ENCODE peak calls at places on chromosomes 1 and 21, in ten cellular contexts. One of them, this sample, is unnamed.

GRCh38 chr1:183942933-183943693 is 94.4 kb downstream of the COLGALT2 start:
- DNase-seq in ascending aorta: no peak
- DNase-seq in GM04504: peak; percentile 60
- DNase-seq in AML-193: no peak
- DNase-seq in Calu3: peak; percentile 41
- DNase-seq in posterior cingulate gyrus: no peak
- DNase-seq in KG1: no peak
- DNase-seq in AG08396: peak; percentile 64
- DNase-seq in choroid plexus epithelial cell: peak; percentile 100
- DNase-seq in neural progenitor cell: peak; percentile 84
- DNase-seq in this sample: no peak

GRCh38 chr1:182041615-182042014 is 19.9 kb downstream of the ZNF648 start:
- DNase-seq in ascending aorta: no peak
- DNase-seq in GM04504: no peak
- DNase-seq in AML-193: peak; percentile 13
- DNase-seq in Calu3: no peak
- DNase-seq in posterior cingulate gyrus: no peak
- DNase-seq in KG1: no peak
- DNase-seq in AG08396: no peak
- DNase-seq in choroid plexus epithelial cell: no peak
- DNase-seq in neural progenitor cell: no peak
- DNase-seq in this sample: no peak

GRCh38 chr21:45150630-45151265 is 76.4 kb downstream of the ADARB1 start:
- DNase-seq in ascending aorta: peak; percentile 57
- DNase-seq in GM04504: no peak
- DNase-seq in AML-193: no peak
- DNase-seq in Calu3: no peak
- DNase-seq in posterior cingulate gyrus: peak; percentile 62
- DNase-seq in KG1: no peak
- DNase-seq in AG08396: no peak
- DNase-seq in choroid plexus epithelial cell: no peak
- DNase-seq in neural progenitor cell: peak; percentile 41
- DNase-seq in this sample: no peak

GRCh38 chr1:107668762-107669161 is 296.2 kb downstream of the VAV3 start:
- DNase-seq in ascending aorta: no peak
- DNase-seq in GM04504: no peak
- DNase-seq in AML-193: no peak
- DNase-seq in Calu3: no peak
- DNase-seq in posterior cingulate gyrus: no peak
- DNase-seq in KG1: no peak
- DNase-seq in AG08396: no peak
- DNase-seq in choroid plexus epithelial cell: peak; percentile 58
- DNase-seq in neural progenitor cell: no peak
- DNase-seq in this sample: no peak

GRCh38 chr1:151718666-151719065 is 2.1 kb upstream of the CELF3 start:
- DNase-seq in ascending aorta: no peak
- DNase-seq in GM04504: no peak
- DNase-seq in AML-193: no peak
- DNase-seq in Calu3: no peak
- DNase-seq in posterior cingulate gyrus: no peak
- DNase-seq in KG1: no peak
- DNase-seq in AG08396: no peak
- DNase-seq in choroid plexus epithelial cell: no peak
- DNase-seq in neural progenitor cell: no peak
- DNase-seq in this sample: no peak

GRCh38 chr1:22228505-22228911 is 85.6 kb upstream of the WNT4 start:
- DNase-seq in ascending aorta: no peak
- DNase-seq in GM04504: no peak
- DNase-seq in AML-193: no peak
- DNase-seq in Calu3: peak; percentile 43
- DNase-seq in posterior cingulate gyrus: no peak
- DNase-seq in KG1: no peak
- DNase-seq in AG08396: no peak
- DNase-seq in choroid plexus epithelial cell: peak; percentile 21
- DNase-seq in neural progenitor cell: no peak
- DNase-seq in this sample: no peak

GRCh38 chr1:201624741-201625646 is 86.1 kb downstream of the NAV1 start:
- DNase-seq in ascending aorta: no peak
- DNase-seq in GM04504: peak; percentile 91
- DNase-seq in AML-193: no peak
- DNase-seq in Calu3: no peak
- DNase-seq in posterior cingulate gyrus: no peak
- DNase-seq in KG1: no peak
- DNase-seq in AG08396: peak; percentile 84
- DNase-seq in choroid plexus epithelial cell: peak; percentile 98
- DNase-seq in neural progenitor cell: no peak
- DNase-seq in this sample: no peak

GRCh38 chr1:157773723-157774350 is 3.1 kb downstream of the FCRL2 start:
- DNase-seq in ascending aorta: no peak
- DNase-seq in GM04504: no peak
- DNase-seq in AML-193: no peak
- DNase-seq in Calu3: peak; percentile 70
- DNase-seq in posterior cingulate gyrus: no peak
- DNase-seq in KG1: no peak
- DNase-seq in AG08396: no peak
- DNase-seq in choroid plexus epithelial cell: no peak
- DNase-seq in neural progenitor cell: peak; percentile 64
- DNase-seq in this sample: peak; percentile 26

GRCh38 chr1:184114818-184115398 is 63.4 kb downstream of the TSEN15 start:
- DNase-seq in ascending aorta: no peak
- DNase-seq in GM04504: no peak
- DNase-seq in AML-193: no peak
- DNase-seq in Calu3: no peak
- DNase-seq in posterior cingulate gyrus: no peak
- DNase-seq in KG1: no peak
- DNase-seq in AG08396: no peak
- DNase-seq in choroid plexus epithelial cell: no peak
- DNase-seq in neural progenitor cell: no peak
- DNase-seq in this sample: no peak

GRCh38 chr1:26322042-26322331 is 4.2 kb downstream of the CD52 start:
- DNase-seq in ascending aorta: no peak
- DNase-seq in GM04504: no peak
- DNase-seq in AML-193: no peak
- DNase-seq in Calu3: no peak
- DNase-seq in posterior cingulate gyrus: no peak
- DNase-seq in KG1: no peak
- DNase-seq in AG08396: no peak
- DNase-seq in choroid plexus epithelial cell: no peak
- DNase-seq in neural progenitor cell: no peak
- DNase-seq in this sample: no peak

GRCh38 chr1:37448691-37449417 is 25.5 kb upstream of the ZC3H12A start:
- DNase-seq in ascending aorta: no peak
- DNase-seq in GM04504: peak; percentile 8
- DNase-seq in AML-193: no peak
- DNase-seq in Calu3: no peak
- DNase-seq in posterior cingulate gyrus: no peak
- DNase-seq in KG1: no peak
- DNase-seq in AG08396: no peak
- DNase-seq in choroid plexus epithelial cell: no peak
- DNase-seq in neural progenitor cell: no peak
- DNase-seq in this sample: no peak